ENCODE peak calls at places on chromosomes 5 and 9, in nine cellular contexts. One of them, this sample, is unnamed.
A peak's percentile ranks its signal among the peaks of the same experiment; 100 is the strongest.

GRCh38 chr5:73273379-73274050 is 100.5 kb downstream of the TMEM174 start:
- DNase-seq in caudate nucleus: no peak
- DNase-seq in prostate gland: no peak
- DNase-seq in CD8-positive, alpha-beta T cell: no peak
- DNase-seq in brain microvascular endothelial cell: no peak
- DNase-seq in hepatocyte: peak; percentile 42
- DNase-seq in ovary: no peak
- DNase-seq in CD8-positive, alpha-beta memory T cell: no peak
- DNase-seq in esophagus squamous epithelium: no peak
- DNase-seq in this sample: no peak

GRCh38 chr9:115198018-115198417 is 80.1 kb upstream of the TNC start:
- DNase-seq in CD8-positive, alpha-beta memory T cell: no peak
- DNase-seq in caudate nucleus: peak; percentile 19
- DNase-seq in brain microvascular endothelial cell: peak; percentile 74
- DNase-seq in ovary: no peak
- DNase-seq in hepatocyte: no peak
- DNase-seq in prostate gland: peak; percentile 10
- DNase-seq in esophagus squamous epithelium: no peak
- DNase-seq in CD8-positive, alpha-beta T cell: no peak
- DNase-seq in this sample: peak; percentile 93

GRCh38 chr5:18466731-18467130 is 832.5 kb downstream of the TAF11L14 start:
- DNase-seq in esophagus squamous epithelium: no peak
- DNase-seq in ovary: no peak
- DNase-seq in caudate nucleus: no peak
- DNase-seq in CD8-positive, alpha-beta T cell: no peak
- DNase-seq in prostate gland: no peak
- DNase-seq in hepatocyte: no peak
- DNase-seq in brain microvascular endothelial cell: no peak
- DNase-seq in CD8-positive, alpha-beta memory T cell: no peak
- DNase-seq in this sample: no peak

GRCh38 chr5:64693636-64694035 is 3.3 kb downstream of the SHISAL2B start:
- DNase-seq in prostate gland: no peak
- DNase-seq in CD8-positive, alpha-beta memory T cell: no peak
- DNase-seq in ovary: no peak
- DNase-seq in caudate nucleus: no peak
- DNase-seq in hepatocyte: no peak
- DNase-seq in esophagus squamous epithelium: no peak
- DNase-seq in brain microvascular endothelial cell: no peak
- DNase-seq in CD8-positive, alpha-beta T cell: no peak
- DNase-seq in this sample: no peak

GRCh38 chr5:173538018-173538417 is 78.4 kb downstream of the BOD1 start:
- DNase-seq in CD8-positive, alpha-beta memory T cell: no peak
- DNase-seq in esophagus squamous epithelium: no peak
- DNase-seq in ovary: no peak
- DNase-seq in CD8-positive, alpha-beta T cell: no peak
- DNase-seq in prostate gland: no peak
- DNase-seq in caudate nucleus: no peak
- DNase-seq in brain microvascular endothelial cell: no peak
- DNase-seq in hepatocyte: no peak
- DNase-seq in this sample: no peak

GRCh38 chr5:164672931-164673694 is 1167.7 kb downstream of the MAT2B start:
- DNase-seq in caudate nucleus: no peak
- DNase-seq in ovary: no peak
- DNase-seq in CD8-positive, alpha-beta memory T cell: no peak
- DNase-seq in hepatocyte: no peak
- DNase-seq in prostate gland: no peak
- DNase-seq in brain microvascular endothelial cell: no peak
- DNase-seq in CD8-positive, alpha-beta T cell: no peak
- DNase-seq in esophagus squamous epithelium: no peak
- DNase-seq in this sample: peak; percentile 4

GRCh38 chr9:79213417-79214125 is 358.2 kb upstream of the TLE4 start:
- DNase-seq in caudate nucleus: no peak
- DNase-seq in hepatocyte: no peak
- DNase-seq in CD8-positive, alpha-beta memory T cell: no peak
- DNase-seq in brain microvascular endothelial cell: peak; percentile 26
- DNase-seq in prostate gland: no peak
- DNase-seq in CD8-positive, alpha-beta T cell: no peak
- DNase-seq in ovary: no peak
- DNase-seq in esophagus squamous epithelium: no peak
- DNase-seq in this sample: no peak

GRCh38 chr5:110880413-110880812 is 141.6 kb downstream of the SLC25A46 start:
- DNase-seq in esophagus squamous epithelium: no peak
- DNase-seq in caudate nucleus: no peak
- DNase-seq in CD8-positive, alpha-beta memory T cell: no peak
- DNase-seq in prostate gland: no peak
- DNase-seq in CD8-positive, alpha-beta T cell: no peak
- DNase-seq in ovary: no peak
- DNase-seq in hepatocyte: peak; percentile 59
- DNase-seq in brain microvascular endothelial cell: peak; percentile 79
- DNase-seq in this sample: no peak

GRCh38 chr9:129138476-129139232 is 27.4 kb downstream of the PTPA start:
- DNase-seq in CD8-positive, alpha-beta memory T cell: no peak
- DNase-seq in esophagus squamous epithelium: no peak
- DNase-seq in prostate gland: peak; percentile 44
- DNase-seq in hepatocyte: peak; percentile 55
- DNase-seq in caudate nucleus: no peak
- DNase-seq in CD8-positive, alpha-beta T cell: no peak
- DNase-seq in ovary: peak; percentile 69
- DNase-seq in brain microvascular endothelial cell: no peak
- DNase-seq in this sample: no peak

GRCh38 chr9:18684608-18685317 is 210.8 kb downstream of the ADAMTSL1 start:
- DNase-seq in ovary: no peak
- DNase-seq in caudate nucleus: no peak
- DNase-seq in CD8-positive, alpha-beta T cell: no peak
- DNase-seq in CD8-positive, alpha-beta memory T cell: no peak
- DNase-seq in brain microvascular endothelial cell: no peak
- DNase-seq in prostate gland: no peak
- DNase-seq in hepatocyte: no peak
- DNase-seq in esophagus squamous epithelium: no peak
- DNase-seq in this sample: no peak

GRCh38 chr9:110997847-110998246 is 40.4 kb downstream of the LPAR1 start:
- DNase-seq in hepatocyte: no peak
- DNase-seq in ovary: no peak
- DNase-seq in esophagus squamous epithelium: no peak
- DNase-seq in CD8-positive, alpha-beta memory T cell: no peak
- DNase-seq in caudate nucleus: no peak
- DNase-seq in prostate gland: no peak
- DNase-seq in brain microvascular endothelial cell: no peak
- DNase-seq in CD8-positive, alpha-beta T cell: no peak
- DNase-seq in this sample: no peak

GRCh38 chr5:110590187-110590586 is 136.3 kb downstream of the TMEM232 start:
- DNase-seq in esophagus squamous epithelium: no peak
- DNase-seq in brain microvascular endothelial cell: peak; percentile 11
- DNase-seq in prostate gland: no peak
- DNase-seq in ovary: no peak
- DNase-seq in CD8-positive, alpha-beta memory T cell: peak; percentile 1
- DNase-seq in CD8-positive, alpha-beta T cell: no peak
- DNase-seq in hepatocyte: peak; percentile 30
- DNase-seq in caudate nucleus: no peak
- DNase-seq in this sample: peak; percentile 55

GRCh38 chr9:99181621-99182020 is 40.1 kb downstream of the ALG2 start:
- DNase-seq in CD8-positive, alpha-beta T cell: no peak
- DNase-seq in hepatocyte: no peak
- DNase-seq in esophagus squamous epithelium: no peak
- DNase-seq in caudate nucleus: no peak
- DNase-seq in CD8-positive, alpha-beta memory T cell: peak; percentile 17
- DNase-seq in ovary: no peak
- DNase-seq in brain microvascular endothelial cell: peak; percentile 42
- DNase-seq in prostate gland: no peak
- DNase-seq in this sample: no peak

GRCh38 chr9:120482424-120483186 is 97.4 kb downstream of the CDK5RAP2 start:
- DNase-seq in hepatocyte: no peak
- DNase-seq in brain microvascular endothelial cell: no peak
- DNase-seq in CD8-positive, alpha-beta memory T cell: no peak
- DNase-seq in esophagus squamous epithelium: no peak
- DNase-seq in CD8-positive, alpha-beta T cell: no peak
- DNase-seq in ovary: no peak
- DNase-seq in prostate gland: no peak
- DNase-seq in caudate nucleus: no peak
- DNase-seq in this sample: no peak
- H3K27ac ChIP-seq in hepatocyte: no peak overlapping the region
- H3K27ac ChIP-seq in brain microvascular endothelial cell: no peak overlapping the region
- H3K27ac ChIP-seq in CD8-positive, alpha-beta memory T cell: no peak overlapping the region
- H3K27ac ChIP-seq in esophagus squamous epithelium: peak overlapping the region; percentile 37
- H3K27ac ChIP-seq in CD8-positive, alpha-beta T cell: no peak overlapping the region
- H3K27ac ChIP-seq in ovary: no peak overlapping the region
- H3K27ac ChIP-seq in prostate gland: no peak overlapping the region
- H3K27ac ChIP-seq in caudate nucleus: no peak overlapping the region
- H3K27ac ChIP-seq in this sample: no peak overlapping the region

DNA sequence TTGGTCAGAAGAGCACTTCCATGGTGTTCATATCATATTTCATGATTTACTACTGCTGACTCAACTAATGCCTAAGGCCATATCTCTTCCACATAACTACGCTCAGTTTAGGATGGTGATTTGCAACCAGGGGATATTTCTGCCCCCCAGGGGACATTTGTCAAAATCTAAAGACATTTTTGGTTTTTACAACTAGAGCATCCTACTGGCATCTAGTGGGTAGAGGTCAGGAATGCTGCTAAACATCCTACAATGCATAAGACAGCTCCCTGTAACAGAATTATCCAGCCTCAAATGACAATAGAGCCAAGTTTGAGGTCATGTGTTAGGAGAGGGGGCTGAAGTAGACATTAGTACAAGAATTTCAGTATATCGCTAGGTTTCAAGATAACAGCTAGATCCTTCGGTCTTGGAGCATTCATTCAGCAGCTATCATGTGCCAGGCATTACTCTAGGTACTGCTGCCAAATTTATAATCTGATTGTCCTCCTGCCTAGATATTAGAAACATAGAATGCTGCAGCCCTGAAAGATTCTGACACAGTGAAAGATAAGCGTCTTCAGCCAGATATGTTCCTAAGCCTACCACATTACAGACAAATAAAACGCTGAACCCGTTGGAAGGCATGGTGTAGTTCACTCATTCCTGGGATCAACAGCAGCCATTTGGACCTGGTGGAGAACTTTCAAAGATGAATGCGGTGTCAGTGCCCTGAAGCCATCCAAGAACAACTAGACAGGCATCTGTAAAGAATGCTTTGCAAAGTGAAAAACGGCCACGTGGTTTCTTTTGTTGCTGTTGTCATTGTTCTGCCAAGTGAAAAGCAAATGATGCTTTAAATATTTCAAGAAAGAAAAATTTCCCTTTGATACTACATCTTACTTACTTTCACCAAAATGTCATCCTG is 55.5 kb upstream of the FST start:
- DNase-seq in esophagus squamous epithelium: no peak
- DNase-seq in prostate gland: no peak
- DNase-seq in brain microvascular endothelial cell: no peak
- DNase-seq in ovary: no peak
- DNase-seq in CD8-positive, alpha-beta memory T cell: no peak
- DNase-seq in caudate nucleus: no peak
- DNase-seq in CD8-positive, alpha-beta T cell: no peak
- DNase-seq in hepatocyte: no peak
- DNase-seq in this sample: no peak
- H3K27ac ChIP-seq in esophagus squamous epithelium: no peak overlapping the region
- H3K27ac ChIP-seq in prostate gland: no peak overlapping the region
- H3K27ac ChIP-seq in brain microvascular endothelial cell: peak overlapping the region; percentile 61
- H3K27ac ChIP-seq in ovary: no peak overlapping the region
- H3K27ac ChIP-seq in CD8-positive, alpha-beta memory T cell: no peak overlapping the region
- H3K27ac ChIP-seq in caudate nucleus: no peak overlapping the region
- H3K27ac ChIP-seq in CD8-positive, alpha-beta T cell: no peak overlapping the region
- H3K27ac ChIP-seq in hepatocyte: no peak overlapping the region
- H3K27ac ChIP-seq in this sample: no peak overlapping the region

DNA sequence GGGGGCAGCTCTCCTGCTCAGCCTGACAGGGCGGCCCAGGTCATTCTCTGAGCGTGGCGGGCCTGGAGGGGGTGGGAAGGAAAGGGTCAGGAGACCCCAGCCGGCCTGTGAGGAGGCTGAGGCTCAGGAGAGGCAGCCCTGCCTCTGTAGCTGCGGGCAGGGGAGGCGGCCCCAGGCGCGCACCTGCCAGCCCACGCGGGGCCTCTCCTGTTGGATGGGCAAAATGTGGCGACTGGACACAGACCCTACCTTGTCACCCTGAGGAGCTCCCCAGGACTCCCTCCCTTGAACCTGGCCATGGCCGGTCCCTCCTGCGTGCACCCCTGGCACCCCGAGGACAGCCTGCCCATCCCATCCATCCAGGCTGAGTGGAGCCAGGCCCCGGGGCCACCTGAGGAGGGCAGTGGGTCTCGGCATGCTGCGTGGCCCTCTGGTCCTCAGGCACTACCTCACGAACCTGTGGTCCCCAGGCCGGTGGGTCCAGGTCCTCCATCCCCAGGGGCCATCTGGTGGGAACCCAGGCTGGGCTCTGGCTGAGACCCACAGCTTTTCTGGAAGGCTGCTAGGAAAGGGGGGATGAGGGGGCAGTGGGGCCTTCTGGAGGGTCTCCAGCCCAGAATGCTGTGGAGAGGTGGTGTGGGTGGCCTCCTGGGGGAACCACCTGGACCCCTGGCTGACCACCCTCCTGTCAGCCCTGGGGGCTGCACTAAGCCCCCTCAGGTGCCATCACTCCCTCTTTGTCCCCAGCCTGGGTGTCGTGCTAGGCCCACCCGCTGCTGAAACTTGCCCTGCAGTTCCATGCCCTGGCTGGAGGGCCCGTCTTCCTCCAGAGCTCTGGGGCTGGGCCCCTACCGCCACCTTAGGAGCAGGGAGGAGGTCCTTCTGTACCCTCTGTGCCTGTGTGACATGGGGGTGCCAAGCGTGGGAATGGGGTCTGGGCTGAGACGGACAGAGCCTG is 15.2 kb upstream of the NRARP start:
- DNase-seq in ovary: no peak
- DNase-seq in brain microvascular endothelial cell: no peak
- DNase-seq in hepatocyte: peak; percentile 10
- DNase-seq in caudate nucleus: no peak
- DNase-seq in CD8-positive, alpha-beta T cell: no peak
- DNase-seq in CD8-positive, alpha-beta memory T cell: no peak
- DNase-seq in esophagus squamous epithelium: no peak
- DNase-seq in prostate gland: no peak
- DNase-seq in this sample: no peak
- H3K27ac ChIP-seq in ovary: no peak overlapping the region
- H3K27ac ChIP-seq in brain microvascular endothelial cell: no peak overlapping the region
- H3K27ac ChIP-seq in hepatocyte: no peak overlapping the region
- H3K27ac ChIP-seq in caudate nucleus: peak overlapping the region; percentile 44
- H3K27ac ChIP-seq in CD8-positive, alpha-beta T cell: no peak overlapping the region
- H3K27ac ChIP-seq in CD8-positive, alpha-beta memory T cell: no peak overlapping the region
- H3K27ac ChIP-seq in esophagus squamous epithelium: peak overlapping the region; percentile 95
- H3K27ac ChIP-seq in prostate gland: no peak overlapping the region
- H3K27ac ChIP-seq in this sample: no peak overlapping the region

GRCh38 chr9:14098102-14098501 is 215.8 kb downstream of the NFIB start:
- DNase-seq in esophagus squamous epithelium: no peak
- DNase-seq in prostate gland: no peak
- DNase-seq in ovary: no peak
- DNase-seq in brain microvascular endothelial cell: peak; percentile 22
- DNase-seq in caudate nucleus: no peak
- DNase-seq in CD8-positive, alpha-beta T cell: no peak
- DNase-seq in hepatocyte: no peak
- DNase-seq in CD8-positive, alpha-beta memory T cell: no peak
- DNase-seq in this sample: no peak
- H3K27ac ChIP-seq in esophagus squamous epithelium: peak overlapping the region; percentile 78
- H3K27ac ChIP-seq in prostate gland: peak overlapping the region; percentile 2
- H3K27ac ChIP-seq in ovary: no peak overlapping the region
- H3K27ac ChIP-seq in brain microvascular endothelial cell: peak overlapping the region; percentile 44
- H3K27ac ChIP-seq in caudate nucleus: no peak overlapping the region
- H3K27ac ChIP-seq in CD8-positive, alpha-beta T cell: no peak overlapping the region
- H3K27ac ChIP-seq in hepatocyte: peak overlapping the region; percentile 85
- H3K27ac ChIP-seq in CD8-positive, alpha-beta memory T cell: no peak overlapping the region
- H3K27ac ChIP-seq in this sample: peak overlapping the region; percentile 99

DNA sequence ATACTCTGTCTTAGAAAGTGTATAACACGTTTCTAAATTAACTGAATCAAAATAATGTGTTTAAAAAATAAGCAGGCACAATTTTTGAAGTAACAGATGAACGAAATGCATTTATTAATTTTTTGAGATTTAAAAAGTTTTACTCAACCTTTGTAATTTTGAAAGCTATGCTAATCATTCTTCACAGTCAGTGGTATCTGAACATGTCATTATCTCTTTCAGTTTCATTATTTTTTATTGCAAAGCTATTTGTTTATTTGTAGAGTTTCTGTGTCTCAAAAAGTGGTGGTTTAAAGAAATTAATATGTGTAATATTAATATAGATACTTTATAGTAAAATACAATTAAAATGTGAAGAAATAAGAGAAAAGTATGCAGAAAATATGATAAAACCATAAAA is 11.2 kb downstream of the CHSY3 start:
- DNase-seq in esophagus squamous epithelium: no peak
- DNase-seq in CD8-positive, alpha-beta memory T cell: no peak
- DNase-seq in caudate nucleus: no peak
- DNase-seq in CD8-positive, alpha-beta T cell: no peak
- DNase-seq in hepatocyte: no peak
- DNase-seq in prostate gland: no peak
- DNase-seq in brain microvascular endothelial cell: no peak
- DNase-seq in ovary: no peak
- DNase-seq in this sample: no peak
- H3K27ac ChIP-seq in esophagus squamous epithelium: no peak overlapping the region
- H3K27ac ChIP-seq in CD8-positive, alpha-beta memory T cell: no peak overlapping the region
- H3K27ac ChIP-seq in caudate nucleus: no peak overlapping the region
- H3K27ac ChIP-seq in CD8-positive, alpha-beta T cell: no peak overlapping the region
- H3K27ac ChIP-seq in hepatocyte: no peak overlapping the region
- H3K27ac ChIP-seq in prostate gland: no peak overlapping the region
- H3K27ac ChIP-seq in brain microvascular endothelial cell: no peak overlapping the region
- H3K27ac ChIP-seq in ovary: no peak overlapping the region
- H3K27ac ChIP-seq in this sample: no peak overlapping the region

This sample was measured in SJCRH30.